ENCODE peak calls at places on chromosomes 4 and X, in four cellular contexts. W is activated gamma-delta T cell treated with Interleukin-2 at 50 U/mL for 16 hours, O is A172, L is NCI-H345. N is an unnamed sample.

GRCh38 chr4:140971077-140971792 is 162.0 kb downstream of the RNF150 start:
- DNase-seq in W (no peak), O (no peak), L (no peak), N (no peak)

GRCh38 chr4:16461362-16461761 is 235.1 kb upstream of the TAPT1 start:
- DNase-seq in W (no peak), O (no peak), L (no peak), N (no peak)

GRCh38 chrX:101397779-101398178 is 7.0 kb downstream of the RPL36A start:
- DNase-seq in W (no peak), O (no peak), L (no peak), N (no peak)

GRCh38 chr4:138259801-138260200 is 17.7 kb upstream of the SLC7A11 start:
- DNase-seq in W (no peak), O (peak), L (no peak), N (no peak)

GRCh38 chr4:139922625-139923024 is 231.4 kb downstream of the MAML3 start:
- DNase-seq in W (no peak), O (peak), L (peak), N (peak)

GRCh38 chr4:87704000-87704399 is 53.9 kb downstream of the DMP1 start:
- DNase-seq in W (no peak), O (no peak), L (no peak), N (no peak)

GRCh38 chrX:31333181-31333831 is 261.5 kb upstream of the FTHL17 start:
- DNase-seq in W (no peak), O (peak), L (no peak), N (no peak)

GRCh38 chrX:19688426-19688825 is 173.1 kb upstream of the MAP3K15 start:
- DNase-seq in W (no peak), O (no peak), L (no peak), N (no peak)

GRCh38 chr4:15336410-15337184 is 91.2 kb upstream of the C1QTNF7 start:
- DNase-seq in W (no peak), O (peak), L (no peak), N (no peak)

GRCh38 chr4:136505020-136505419 is 1027.3 kb downstream of the PCDH18 start:
- DNase-seq in W (no peak), O (peak), L (peak), N (peak)

GRCh38 chrX:136711147-136711546 is 63.2 kb downstream of the CD40LG start:
- DNase-seq in W (no peak), O (peak), L (peak), N (peak)

GRCh38 chr4:15719506-15719905 is 16.6 kb downstream of the BST1 start:
- DNase-seq in W (no peak), O (no peak), L (no peak), N (no peak)

GRCh38 chrX:10387011-10387410 is 230.2 kb downstream of the CLCN4 start:
- DNase-seq in W (no peak), O (peak), L (no peak), N (no peak)